ENCODE peak calls at places on chromosomes 4 and X, in eight cellular contexts. One of them, this sample, is unnamed. For H3K27me3, the result is how much of the 10 kb centered on the place peaks cover.

GRCh38 chrX:84748965-84749656 is 246.9 kb upstream of the HDX start:
- DNase-seq in left ventricle myocardium inferior: no peak
- DNase-seq in breast epithelium: no peak
- DNase-seq in mammary epithelial cell: no peak
- DNase-seq in DND-41: no peak
- DNase-seq in Panc1: no peak
- DNase-seq in CD8-positive, alpha-beta T cell: no peak
- DNase-seq in H9: no peak
- DNase-seq in this sample: no peak

GRCh38 chrX:31497086-31497485 is 425.2 kb upstream of the FTHL17 start:
- DNase-seq in left ventricle myocardium inferior: no peak
- DNase-seq in breast epithelium: no peak
- DNase-seq in mammary epithelial cell: peak
- DNase-seq in DND-41: no peak
- DNase-seq in Panc1: no peak
- DNase-seq in CD8-positive, alpha-beta T cell: no peak
- DNase-seq in H9: no peak
- DNase-seq in this sample: no peak

GRCh38 chrX:153723351-153724251 is 586 bp downstream of the BCAP31 start:
- DNase-seq in left ventricle myocardium inferior: no peak
- DNase-seq in breast epithelium: no peak
- DNase-seq in mammary epithelial cell: peak
- DNase-seq in DND-41: peak
- DNase-seq in Panc1: no peak
- DNase-seq in CD8-positive, alpha-beta T cell: peak
- DNase-seq in H9: peak
- DNase-seq in this sample: peak

GRCh38 chr4:176789955-176790354 is 2.8 kb downstream of the VEGFC start:
- DNase-seq in left ventricle myocardium inferior: no peak
- DNase-seq in breast epithelium: no peak
- DNase-seq in mammary epithelial cell: peak
- DNase-seq in DND-41: no peak
- DNase-seq in Panc1: no peak
- DNase-seq in CD8-positive, alpha-beta T cell: no peak
- DNase-seq in H9: no peak
- DNase-seq in this sample: no peak

GRCh38 chr4:136277741-136278140 is 1254.6 kb downstream of the PCDH18 start:
- DNase-seq in left ventricle myocardium inferior: no peak
- DNase-seq in breast epithelium: no peak
- DNase-seq in mammary epithelial cell: no peak
- DNase-seq in DND-41: no peak
- DNase-seq in Panc1: no peak
- DNase-seq in CD8-positive, alpha-beta T cell: no peak
- DNase-seq in H9: no peak
- DNase-seq in this sample: no peak

GRCh38 chr4:26822546-26822945 is 38.1 kb upstream of the STIM2 start:
- DNase-seq in left ventricle myocardium inferior: no peak
- DNase-seq in breast epithelium: no peak
- DNase-seq in mammary epithelial cell: no peak
- DNase-seq in DND-41: no peak
- DNase-seq in Panc1: no peak
- DNase-seq in CD8-positive, alpha-beta T cell: no peak
- DNase-seq in H9: no peak
- DNase-seq in this sample: no peak

GRCh38 chrX:131677655-131678628 is 134.1 kb downstream of the OR13H1 start:
- DNase-seq in left ventricle myocardium inferior: no peak
- DNase-seq in breast epithelium: no peak
- DNase-seq in mammary epithelial cell: peak
- DNase-seq in DND-41: peak
- DNase-seq in Panc1: peak
- DNase-seq in CD8-positive, alpha-beta T cell: peak
- DNase-seq in H9: peak
- DNase-seq in this sample: peak

GRCh38 chr4:8770518-8771257 is 101.0 kb downstream of the HMX1 start:
- DNase-seq in left ventricle myocardium inferior: peak
- DNase-seq in breast epithelium: peak
- DNase-seq in mammary epithelial cell: no peak
- DNase-seq in DND-41: no peak
- DNase-seq in Panc1: no peak
- DNase-seq in CD8-positive, alpha-beta T cell: no peak
- DNase-seq in H9: no peak
- DNase-seq in this sample: no peak

GRCh38 chr4:150514709-150515108 is 67.2 kb upstream of the MAB21L2 start:
- DNase-seq in left ventricle myocardium inferior: no peak
- DNase-seq in breast epithelium: no peak
- DNase-seq in mammary epithelial cell: no peak
- DNase-seq in DND-41: no peak
- DNase-seq in Panc1: no peak
- DNase-seq in CD8-positive, alpha-beta T cell: no peak
- DNase-seq in H9: no peak
- DNase-seq in this sample: no peak

GRCh38 chr4:150510176-150510875 is 71.6 kb upstream of the MAB21L2 start:
- DNase-seq in left ventricle myocardium inferior: no peak
- DNase-seq in breast epithelium: no peak
- DNase-seq in mammary epithelial cell: peak
- DNase-seq in DND-41: no peak
- DNase-seq in Panc1: no peak
- DNase-seq in CD8-positive, alpha-beta T cell: no peak
- DNase-seq in H9: no peak
- DNase-seq in this sample: no peak

GRCh38 chr4:150518559-150518958 is 63.4 kb upstream of the MAB21L2 start:
- DNase-seq in left ventricle myocardium inferior: no peak
- DNase-seq in breast epithelium: no peak
- DNase-seq in mammary epithelial cell: peak
- DNase-seq in DND-41: no peak
- DNase-seq in Panc1: peak
- DNase-seq in CD8-positive, alpha-beta T cell: no peak
- DNase-seq in H9: no peak
- DNase-seq in this sample: no peak

DNA sequence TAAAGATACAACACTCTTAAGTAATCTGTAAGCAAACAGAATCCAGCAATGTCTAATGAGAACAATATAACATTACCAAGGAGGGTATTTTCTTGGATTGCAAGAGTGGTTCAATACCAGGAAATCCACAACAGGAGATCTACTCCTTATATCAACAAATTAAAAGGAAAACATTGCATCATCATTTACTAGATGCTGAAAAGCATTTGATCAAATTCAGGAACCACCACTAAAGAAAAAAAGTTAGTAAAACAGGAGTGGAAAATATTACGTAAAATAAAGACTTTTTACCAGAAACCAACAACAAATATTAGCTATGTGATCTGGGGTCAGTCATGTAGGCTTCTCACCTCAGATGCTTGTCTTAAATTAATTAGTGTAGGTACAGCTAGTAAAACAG is 66.8 kb upstream of the MAB21L2 start:
- DNase-seq in left ventricle myocardium inferior: no peak
- DNase-seq in breast epithelium: no peak
- DNase-seq in mammary epithelial cell: no peak
- DNase-seq in DND-41: no peak
- DNase-seq in Panc1: no peak
- DNase-seq in CD8-positive, alpha-beta T cell: no peak
- DNase-seq in H9: no peak
- DNase-seq in this sample: no peak
- H3K27ac ChIP-seq in left ventricle myocardium inferior: no peak
- H3K27ac ChIP-seq in breast epithelium: no peak
- H3K27ac ChIP-seq in mammary epithelial cell: no peak
- H3K27ac ChIP-seq in DND-41: no peak
- H3K27ac ChIP-seq in Panc1: no peak
- H3K27ac ChIP-seq in CD8-positive, alpha-beta T cell: no peak
- H3K27ac ChIP-seq in H9: no peak
- H3K27ac ChIP-seq in this sample: no peak

GRCh38 chr4:48484494-48485168 is 1.5 kb downstream of the SLC10A4 start:
- DNase-seq in left ventricle myocardium inferior: no peak
- DNase-seq in breast epithelium: no peak
- DNase-seq in mammary epithelial cell: no peak
- DNase-seq in DND-41: no peak
- DNase-seq in Panc1: no peak
- DNase-seq in CD8-positive, alpha-beta T cell: no peak
- DNase-seq in H9: peak
- DNase-seq in this sample: no peak
- H3K27me3 ChIP-seq in left ventricle myocardium inferior: half or more
- H3K27me3 ChIP-seq in breast epithelium: under half
- H3K27me3 ChIP-seq in mammary epithelial cell: under half
- H3K27me3 ChIP-seq in DND-41: under half
- H3K27me3 ChIP-seq in Panc1: under half
- H3K27me3 ChIP-seq in CD8-positive, alpha-beta T cell: under half
- H3K27me3 ChIP-seq in H9: under half
- H3K27me3 ChIP-seq in this sample: half or more

GRCh38 chr4:54945838-54946237 is 179.6 kb downstream of the KDR start:
- DNase-seq in left ventricle myocardium inferior: no peak
- DNase-seq in breast epithelium: no peak
- DNase-seq in mammary epithelial cell: no peak
- DNase-seq in DND-41: no peak
- DNase-seq in Panc1: no peak
- DNase-seq in CD8-positive, alpha-beta T cell: no peak
- DNase-seq in H9: no peak
- DNase-seq in this sample: no peak

GRCh38 chr4:54940996-54941395 is 184.4 kb downstream of the KDR start:
- DNase-seq in left ventricle myocardium inferior: no peak
- DNase-seq in breast epithelium: no peak
- DNase-seq in mammary epithelial cell: no peak
- DNase-seq in DND-41: no peak
- DNase-seq in Panc1: no peak
- DNase-seq in CD8-positive, alpha-beta T cell: no peak
- DNase-seq in H9: no peak
- DNase-seq in this sample: no peak

GRCh38 chr4:54942735-54943134 is 182.7 kb downstream of the KDR start:
- DNase-seq in left ventricle myocardium inferior: no peak
- DNase-seq in breast epithelium: no peak
- DNase-seq in mammary epithelial cell: no peak
- DNase-seq in DND-41: no peak
- DNase-seq in Panc1: no peak
- DNase-seq in CD8-positive, alpha-beta T cell: peak
- DNase-seq in H9: no peak
- DNase-seq in this sample: peak

GRCh38 chr4:54937501-54937900 is 187.9 kb downstream of the KDR start:
- DNase-seq in left ventricle myocardium inferior: no peak
- DNase-seq in breast epithelium: no peak
- DNase-seq in mammary epithelial cell: no peak
- DNase-seq in DND-41: no peak
- DNase-seq in Panc1: no peak
- DNase-seq in CD8-positive, alpha-beta T cell: no peak
- DNase-seq in H9: no peak
- DNase-seq in this sample: no peak

DNA sequence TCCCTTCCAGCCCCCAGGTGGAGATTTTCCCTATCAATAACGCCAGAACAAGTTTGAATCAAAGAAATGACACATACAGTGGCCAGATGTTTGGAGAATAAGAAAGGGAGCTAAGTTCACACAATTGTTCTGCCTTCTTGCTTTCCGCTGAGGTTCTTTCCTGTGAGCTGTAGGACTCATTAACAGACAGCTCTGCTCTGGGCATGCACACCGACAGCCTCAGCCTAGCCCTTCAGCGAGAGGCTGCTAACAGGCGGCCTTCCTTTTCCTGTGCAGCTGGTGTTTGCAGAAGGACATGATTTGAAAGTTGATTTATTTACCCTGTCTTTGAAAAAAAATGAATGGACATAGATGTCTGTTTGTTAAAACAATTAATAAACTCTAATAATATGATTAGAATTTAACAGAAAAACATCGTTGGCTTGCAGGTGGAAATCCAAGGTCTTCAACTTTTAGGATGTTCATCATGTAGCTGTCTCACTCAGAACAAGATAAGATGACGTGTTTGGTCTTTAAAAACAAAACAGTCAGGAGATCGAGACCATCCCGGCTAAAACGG is 183.3 kb downstream of the KDR start:
- DNase-seq in left ventricle myocardium inferior: peak
- DNase-seq in breast epithelium: no peak
- DNase-seq in mammary epithelial cell: no peak
- DNase-seq in DND-41: peak
- DNase-seq in Panc1: no peak
- DNase-seq in CD8-positive, alpha-beta T cell: peak
- DNase-seq in H9: no peak
- DNase-seq in this sample: peak
- H3K27ac ChIP-seq in left ventricle myocardium inferior: peak
- H3K27ac ChIP-seq in breast epithelium: no peak
- H3K27ac ChIP-seq in mammary epithelial cell: no peak
- H3K27ac ChIP-seq in DND-41: no peak
- H3K27ac ChIP-seq in Panc1: no peak
- H3K27ac ChIP-seq in CD8-positive, alpha-beta T cell: peak
- H3K27ac ChIP-seq in H9: no peak
- H3K27ac ChIP-seq in this sample: peak

GRCh38 chr4:1405636-1406415 is 416 bp downstream of the NKX1-1 start:
- DNase-seq in left ventricle myocardium inferior: no peak
- DNase-seq in breast epithelium: peak
- DNase-seq in mammary epithelial cell: no peak
- DNase-seq in DND-41: no peak
- DNase-seq in Panc1: no peak
- DNase-seq in CD8-positive, alpha-beta T cell: no peak
- DNase-seq in H9: peak
- DNase-seq in this sample: no peak
- H3K27me3 ChIP-seq in left ventricle myocardium inferior: half or more
- H3K27me3 ChIP-seq in breast epithelium: under half
- H3K27me3 ChIP-seq in mammary epithelial cell: half or more
- H3K27me3 ChIP-seq in DND-41: under half
- H3K27me3 ChIP-seq in Panc1: under half
- H3K27me3 ChIP-seq in CD8-positive, alpha-beta T cell: under half
- H3K27me3 ChIP-seq in H9: half or more
- H3K27me3 ChIP-seq in this sample: half or more

GRCh38 chrX:45344597-45344996 is 143.9 kb upstream of the DIPK2B start:
- DNase-seq in left ventricle myocardium inferior: no peak
- DNase-seq in breast epithelium: no peak
- DNase-seq in mammary epithelial cell: no peak
- DNase-seq in DND-41: no peak
- DNase-seq in Panc1: no peak
- DNase-seq in CD8-positive, alpha-beta T cell: no peak
- DNase-seq in H9: no peak
- DNase-seq in this sample: no peak

GRCh38 chrX:45352588-45352987 is 151.9 kb upstream of the DIPK2B start:
- DNase-seq in left ventricle myocardium inferior: no peak
- DNase-seq in breast epithelium: no peak
- DNase-seq in mammary epithelial cell: no peak
- DNase-seq in DND-41: no peak
- DNase-seq in Panc1: no peak
- DNase-seq in CD8-positive, alpha-beta T cell: no peak
- DNase-seq in H9: no peak
- DNase-seq in this sample: no peak

GRCh38 chrX:45353462-45353861 is 152.8 kb upstream of the DIPK2B start:
- DNase-seq in left ventricle myocardium inferior: no peak
- DNase-seq in breast epithelium: no peak
- DNase-seq in mammary epithelial cell: no peak
- DNase-seq in DND-41: no peak
- DNase-seq in Panc1: no peak
- DNase-seq in CD8-positive, alpha-beta T cell: no peak
- DNase-seq in H9: no peak
- DNase-seq in this sample: no peak

GRCh38 chrX:45351478-45351877 is 150.8 kb upstream of the DIPK2B start:
- DNase-seq in left ventricle myocardium inferior: no peak
- DNase-seq in breast epithelium: no peak
- DNase-seq in mammary epithelial cell: peak
- DNase-seq in DND-41: no peak
- DNase-seq in Panc1: no peak
- DNase-seq in CD8-positive, alpha-beta T cell: no peak
- DNase-seq in H9: no peak
- DNase-seq in this sample: no peak

GRCh38 chrX:45347877-45348675 is 147.4 kb upstream of the DIPK2B start:
- DNase-seq in left ventricle myocardium inferior: no peak
- DNase-seq in breast epithelium: no peak
- DNase-seq in mammary epithelial cell: peak
- DNase-seq in DND-41: no peak
- DNase-seq in Panc1: no peak
- DNase-seq in CD8-positive, alpha-beta T cell: no peak
- DNase-seq in H9: no peak
- DNase-seq in this sample: no peak
- H3K27ac ChIP-seq in left ventricle myocardium inferior: no peak
- H3K27ac ChIP-seq in breast epithelium: no peak
- H3K27ac ChIP-seq in mammary epithelial cell: no peak
- H3K27ac ChIP-seq in DND-41: no peak
- H3K27ac ChIP-seq in Panc1: no peak
- H3K27ac ChIP-seq in CD8-positive, alpha-beta T cell: no peak
- H3K27ac ChIP-seq in H9: no peak
- H3K27ac ChIP-seq in this sample: no peak